ENCODE peak calls at places on chromosomes 2 and 18, in four cellular contexts. One of them, this sample, is unnamed.

GRCh38 chr18:22286576-22286975 is 117.2 kb downstream of the GATA6 start:
- DNase-seq in GM23338: no peak
- DNase-seq in mesothelial cell of epicardium: no peak
- DNase-seq in AG04449: no peak
- DNase-seq in this sample: no peak

GRCh38 chr2:10571057-10571456 is 118.7 kb downstream of the NOL10 start:
- DNase-seq in GM23338: no peak
- DNase-seq in mesothelial cell of epicardium: no peak
- DNase-seq in AG04449: no peak
- DNase-seq in this sample: no peak

GRCh38 chr2:55618025-55618648 is 715 bp upstream of the PPP4R3B start:
- DNase-seq in GM23338: no peak
- DNase-seq in mesothelial cell of epicardium: no peak
- DNase-seq in AG04449: no peak
- DNase-seq in this sample: no peak

GRCh38 chr2:185137700-185138099 is 539.4 kb downstream of the ZNF804A start:
- DNase-seq in GM23338: no peak
- DNase-seq in mesothelial cell of epicardium: no peak
- DNase-seq in AG04449: no peak
- DNase-seq in this sample: no peak

GRCh38 chr2:236715077-236715476 is 145.5 kb downstream of the ACKR3 start:
- DNase-seq in GM23338: no peak
- DNase-seq in mesothelial cell of epicardium: no peak
- DNase-seq in AG04449: no peak
- DNase-seq in this sample: no peak

GRCh38 chr18:58394607-58395425 is 234.1 kb downstream of the ALPK2 start:
- DNase-seq in GM23338: no peak
- DNase-seq in mesothelial cell of epicardium: no peak
- DNase-seq in AG04449: no peak
- DNase-seq in this sample: no peak

GRCh38 chr18:51196116-51196810 is 1.2 kb downstream of the MEX3C start:
- DNase-seq in GM23338: no peak
- DNase-seq in mesothelial cell of epicardium: no peak
- DNase-seq in AG04449: no peak
- DNase-seq in this sample: peak

GRCh38 chr18:25737710-25738251 is 352.6 kb downstream of the SS18 start:
- DNase-seq in GM23338: no peak
- DNase-seq in mesothelial cell of epicardium: no peak
- DNase-seq in AG04449: peak
- DNase-seq in this sample: no peak

GRCh38 chr18:50401888-50402287 is 27.0 kb downstream of the SKA1 start:
- DNase-seq in GM23338: peak
- DNase-seq in mesothelial cell of epicardium: peak
- DNase-seq in AG04449: no peak
- DNase-seq in this sample: no peak

GRCh38 chr2:29117636-29118303 is 2.6 kb downstream of the CLIP4 start:
- DNase-seq in GM23338: no peak
- DNase-seq in mesothelial cell of epicardium: no peak
- DNase-seq in AG04449: no peak
- DNase-seq in this sample: no peak

GRCh38 chr2:88810017-88810416 is 118.5 kb downstream of the RPIA start:
- DNase-seq in GM23338: no peak
- DNase-seq in mesothelial cell of epicardium: no peak
- DNase-seq in AG04449: no peak
- DNase-seq in this sample: no peak

GRCh38 chr2:28665041-28665704 is 86.5 kb upstream of the PPP1CB start:
- DNase-seq in GM23338: no peak
- DNase-seq in mesothelial cell of epicardium: no peak
- DNase-seq in AG04449: no peak
- DNase-seq in this sample: no peak

GRCh38 chr2:236107971-236108625 is 60.1 kb downstream of the GBX2 start:
- DNase-seq in GM23338: peak
- DNase-seq in mesothelial cell of epicardium: no peak
- DNase-seq in AG04449: no peak
- DNase-seq in this sample: no peak

GRCh38 chr2:15940661-15941482 is 522 bp downstream of the MYCN start:
- DNase-seq in GM23338: peak
- DNase-seq in mesothelial cell of epicardium: no peak
- DNase-seq in AG04449: no peak
- DNase-seq in this sample: peak

GRCh38 chr2:239726091-239726591 is 299.0 kb downstream of the NDUFA10 start:
- DNase-seq in GM23338: no peak
- DNase-seq in mesothelial cell of epicardium: no peak
- DNase-seq in AG04449: no peak
- DNase-seq in this sample: no peak

GRCh38 chr2:8154936-8155335 is 526.9 kb upstream of the ID2 start:
- DNase-seq in GM23338: no peak
- DNase-seq in mesothelial cell of epicardium: no peak
- DNase-seq in AG04449: no peak
- DNase-seq in this sample: no peak

GRCh38 chr2:201821080-201821479 is 14.7 kb downstream of the CDK15 start:
- DNase-seq in GM23338: peak
- DNase-seq in mesothelial cell of epicardium: no peak
- DNase-seq in AG04449: no peak
- DNase-seq in this sample: no peak

GRCh38 chr18:63881851-63882250 is 5.7 kb upstream of the SERPINB2 start:
- DNase-seq in GM23338: no peak
- DNase-seq in mesothelial cell of epicardium: no peak
- DNase-seq in AG04449: peak
- DNase-seq in this sample: no peak

GRCh38 chr2:5125017-5125730 is 567.0 kb upstream of the SOX11 start:
- DNase-seq in GM23338: peak
- DNase-seq in mesothelial cell of epicardium: no peak
- DNase-seq in AG04449: no peak
- DNase-seq in this sample: no peak

GRCh38 chr2:105541189-105542050 is 142.6 kb upstream of the FHL2 start:
- DNase-seq in GM23338: no peak
- DNase-seq in mesothelial cell of epicardium: no peak
- DNase-seq in AG04449: no peak
- DNase-seq in this sample: no peak

GRCh38 chr2:26980971-26981370 is 10.5 kb downstream of the MAPRE3 start:
- DNase-seq in GM23338: no peak
- DNase-seq in mesothelial cell of epicardium: no peak
- DNase-seq in AG04449: no peak
- DNase-seq in this sample: no peak

GRCh38 chr2:10770956-10771750 is 41.4 kb downstream of the PDIA6 start:
- DNase-seq in GM23338: no peak
- DNase-seq in mesothelial cell of epicardium: no peak
- DNase-seq in AG04449: no peak
- DNase-seq in this sample: no peak

GRCh38 chr2:82340578-82341053 is 2036.1 kb upstream of the LRRTM1 start:
- DNase-seq in GM23338: no peak
- DNase-seq in mesothelial cell of epicardium: no peak
- DNase-seq in AG04449: no peak
- DNase-seq in this sample: no peak

GRCh38 chr2:217204358-217204757 is 344.5 kb upstream of the TNP1 start:
- DNase-seq in GM23338: no peak
- DNase-seq in mesothelial cell of epicardium: no peak
- DNase-seq in AG04449: no peak
- DNase-seq in this sample: no peak

GRCh38 chr2:202104286-202104870 is 31.3 kb downstream of the KIAA2012 start:
- DNase-seq in GM23338: peak
- DNase-seq in mesothelial cell of epicardium: no peak
- DNase-seq in AG04449: no peak
- DNase-seq in this sample: peak

GRCh38 chr18:56645415-56646016 is 5.6 kb upstream of the WDR7 start:
- DNase-seq in GM23338: peak
- DNase-seq in mesothelial cell of epicardium: no peak
- DNase-seq in AG04449: no peak
- DNase-seq in this sample: peak
- TF ChIP-seq CTCF in GM23338: peak
- TF ChIP-seq CTCF in mesothelial cell of epicardium: peak
- TF ChIP-seq CTCF in AG04449: no peak
- TF ChIP-seq CTCF in this sample: peak

DNA sequence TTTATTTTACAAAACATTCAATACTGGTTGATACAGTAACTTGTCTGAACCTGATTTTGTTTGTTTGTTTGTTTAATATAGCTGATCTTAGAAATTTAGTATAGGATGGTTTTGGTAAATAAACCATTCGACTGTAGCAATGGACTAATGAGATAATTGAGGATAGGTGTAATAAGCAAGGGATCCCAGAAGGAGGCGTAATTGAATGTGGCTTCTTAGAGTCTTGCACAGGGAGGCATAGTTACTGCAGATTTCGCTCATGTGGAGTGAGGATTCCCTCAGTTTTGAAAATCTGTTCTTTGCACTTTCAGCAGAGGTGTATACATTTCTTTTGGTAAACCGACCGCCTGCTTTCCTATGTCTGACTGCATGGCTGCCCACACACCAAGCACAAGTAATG is 709.6 kb downstream of the SOCS6 start:
- DNase-seq in GM23338: no peak
- DNase-seq in mesothelial cell of epicardium: no peak
- DNase-seq in AG04449: no peak
- DNase-seq in this sample: no peak
- TF ChIP-seq CTCF in GM23338: peak
- TF ChIP-seq CTCF in mesothelial cell of epicardium: no peak
- TF ChIP-seq CTCF in AG04449: no peak
- TF ChIP-seq CTCF in this sample: no peak

DNA sequence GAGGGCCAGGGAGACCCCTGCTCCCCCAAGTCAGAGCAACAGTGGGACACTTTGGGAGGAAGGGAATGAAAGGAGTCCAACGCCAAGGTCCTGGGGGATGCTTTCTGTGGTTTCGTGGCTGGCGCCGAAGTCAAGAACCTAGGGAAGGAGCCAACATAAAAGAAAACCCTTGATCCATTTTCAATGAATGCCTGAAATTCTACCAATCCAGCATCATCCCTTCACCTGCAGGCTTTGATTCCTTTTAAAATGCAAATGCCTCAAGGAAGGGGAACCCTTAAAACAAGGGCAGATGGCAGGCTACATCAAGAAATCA is 123.4 kb upstream of the SLC1A4 start:
- DNase-seq in GM23338: peak
- DNase-seq in mesothelial cell of epicardium: no peak
- DNase-seq in AG04449: no peak
- DNase-seq in this sample: no peak
- TF ChIP-seq CTCF in GM23338: no peak
- TF ChIP-seq CTCF in mesothelial cell of epicardium: peak
- TF ChIP-seq CTCF in AG04449: no peak
- TF ChIP-seq CTCF in this sample: no peak

GRCh38 chr2:101830146-101830545 is 132.6 kb downstream of the MAP4K4 start:
- DNase-seq in GM23338: no peak
- DNase-seq in mesothelial cell of epicardium: no peak
- DNase-seq in AG04449: no peak
- DNase-seq in this sample: no peak

GRCh38 chr2:101831351-101831865 is 133.9 kb downstream of the MAP4K4 start:
- DNase-seq in GM23338: peak
- DNase-seq in mesothelial cell of epicardium: no peak
- DNase-seq in AG04449: no peak
- DNase-seq in this sample: peak

GRCh38 chr2:101833890-101834523 is 136.5 kb downstream of the MAP4K4 start:
- DNase-seq in GM23338: no peak
- DNase-seq in mesothelial cell of epicardium: no peak
- DNase-seq in AG04449: no peak
- DNase-seq in this sample: no peak

GRCh38 chr2:101830555-101830954 is 133.0 kb downstream of the MAP4K4 start:
- DNase-seq in GM23338: no peak
- DNase-seq in mesothelial cell of epicardium: no peak
- DNase-seq in AG04449: peak
- DNase-seq in this sample: no peak

DNA sequence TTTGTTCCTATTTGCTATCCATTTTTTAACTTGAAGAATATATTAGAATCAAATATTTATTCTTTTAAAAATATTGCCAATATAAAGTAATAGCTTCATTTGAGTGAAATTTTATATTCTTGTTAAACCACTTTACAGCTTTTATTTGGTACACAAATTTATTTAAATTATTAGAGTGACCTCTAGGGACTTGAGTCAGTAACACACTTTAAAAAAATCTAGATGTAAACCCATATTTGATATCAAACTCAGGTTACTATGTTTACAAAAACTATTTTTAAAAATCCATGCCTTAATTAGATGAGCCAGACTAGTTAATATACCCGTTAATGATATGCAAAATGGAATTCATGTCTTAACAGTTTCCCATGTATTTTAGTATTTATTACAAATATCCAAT is 134.6 kb downstream of the MAP4K4 start:
- DNase-seq in GM23338: no peak
- DNase-seq in mesothelial cell of epicardium: no peak
- DNase-seq in AG04449: no peak
- DNase-seq in this sample: no peak
- TF ChIP-seq CTCF in GM23338: no peak
- TF ChIP-seq CTCF in mesothelial cell of epicardium: peak
- TF ChIP-seq CTCF in AG04449: no peak
- TF ChIP-seq CTCF in this sample: no peak

GRCh38 chr2:210072922-210073509 is 70.6 kb downstream of the RPE start:
- DNase-seq in GM23338: peak
- DNase-seq in mesothelial cell of epicardium: no peak
- DNase-seq in AG04449: no peak
- DNase-seq in this sample: peak
- TF ChIP-seq CTCF in GM23338: peak
- TF ChIP-seq CTCF in mesothelial cell of epicardium: peak
- TF ChIP-seq CTCF in AG04449: peak
- TF ChIP-seq CTCF in this sample: peak

This sample was measured in GM20000.